ENCODE peak calls at places on chromosomes 2 and 18, in eight cellular contexts. X, O, U, E, W, J, K and B are unnamed samples.

GRCh38 chr2:105977807-105978206 is 216.3 kb downstream of the UXS1 start:
- DNase-seq in X (no peak), O (no peak), U (no peak), E (no peak), W (no peak), J (no peak), K (no peak), B (no peak)

GRCh38 chr18:34787931-34788532 is 77.9 kb downstream of the DTNA start:
- DNase-seq in X (peak), O (peak), U (peak), E (peak), W (peak), J (peak), K (peak), B (peak)

GRCh38 chr18:48319796-48320638 is 89.2 kb downstream of the ZBTB7C start:
- DNase-seq in X (no peak), O (no peak), U (peak), E (no peak), W (no peak), J (no peak), K (no peak), B (no peak)

GRCh38 chr2:118865106-118865505 is 17.7 kb upstream of the EN1 start:
- DNase-seq in X (no peak), O (peak), U (peak), E (no peak), W (peak), J (peak), K (peak), B (peak)

GRCh38 chr2:29040552-29040951 is 33.8 kb downstream of the PCARE start:
- DNase-seq in X (no peak), O (no peak), U (no peak), E (no peak), W (no peak), J (no peak), K (no peak), B (no peak)

GRCh38 chr18:48959921-48960920 is 9.5 kb upstream of the SMAD7 start:
- DNase-seq in X (no peak), O (no peak), U (peak), E (no peak), W (peak), J (no peak), K (no peak), B (no peak)

GRCh38 chr2:206721216-206721920 is 3.2 kb upstream of the DYTN start:
- DNase-seq in X (no peak), O (no peak), U (no peak), E (no peak), W (no peak), J (no peak), K (no peak), B (peak)

GRCh38 chr2:57973621-57974186 is 72.9 kb upstream of the VRK2 start:
- DNase-seq in X (no peak), O (no peak), U (no peak), E (no peak), W (no peak), J (no peak), K (no peak), B (no peak)

GRCh38 chr18:48065601-48065995 is 135.1 kb upstream of the SMAD2 start:
- DNase-seq in X (no peak), O (no peak), U (no peak), E (no peak), W (no peak), J (no peak), K (no peak), B (no peak)

GRCh38 chr2:233446121-233446520 is 91.8 kb downstream of the DGKD start:
- DNase-seq in X (no peak), O (no peak), U (no peak), E (no peak), W (no peak), J (no peak), K (no peak), B (no peak)

GRCh38 chr2:788227-789032 is 111.2 kb upstream of the TMEM18 start:
- DNase-seq in X (no peak), O (no peak), U (no peak), E (no peak), W (no peak), J (no peak), K (no peak), B (no peak)

GRCh38 chr2:127535422-127535901 is at the start of gene MYO7B:
- DNase-seq in X (no peak), O (no peak), U (no peak), E (no peak), W (no peak), J (peak), K (no peak), B (no peak)

GRCh38 chr2:7612969-7613368 is 695.8 kb downstream of the RNF144A start:
- DNase-seq in X (no peak), O (no peak), U (peak), E (no peak), W (no peak), J (no peak), K (no peak), B (no peak)

GRCh38 chr2:10460366-10460796 is 12.3 kb upstream of the ODC1 start:
- DNase-seq in X (no peak), O (no peak), U (no peak), E (no peak), W (no peak), J (no peak), K (no peak), B (no peak)

DNA sequence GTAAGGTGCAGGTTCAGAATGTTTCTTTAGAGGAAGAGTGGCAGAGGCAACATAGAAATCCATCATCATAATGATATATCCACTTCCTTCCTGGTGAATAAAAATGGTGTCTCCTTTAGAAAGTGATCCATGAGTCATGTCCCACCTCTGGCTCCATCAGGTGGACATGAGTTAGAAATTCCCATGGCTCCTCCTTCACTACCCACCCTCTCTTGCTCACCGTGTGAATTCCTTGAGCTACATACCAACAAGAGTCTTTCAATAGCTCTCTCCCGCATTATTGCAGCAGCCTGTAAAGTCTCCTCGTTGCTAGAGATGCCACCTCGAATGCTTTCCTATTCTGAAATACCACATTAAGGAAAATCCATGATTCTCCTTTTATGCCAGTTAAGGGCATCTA is 317.6 kb downstream of the LNPK start:
- DNase-seq in X (no peak), O (no peak), U (no peak), E (no peak), W (no peak), J (no peak), K (no peak), B (no peak)
- TF ChIP-seq CTCF in X (no peak), O (no peak), U (no peak), E (no peak), W (no peak), J (no peak), K (no peak), B (no peak)

DNA sequence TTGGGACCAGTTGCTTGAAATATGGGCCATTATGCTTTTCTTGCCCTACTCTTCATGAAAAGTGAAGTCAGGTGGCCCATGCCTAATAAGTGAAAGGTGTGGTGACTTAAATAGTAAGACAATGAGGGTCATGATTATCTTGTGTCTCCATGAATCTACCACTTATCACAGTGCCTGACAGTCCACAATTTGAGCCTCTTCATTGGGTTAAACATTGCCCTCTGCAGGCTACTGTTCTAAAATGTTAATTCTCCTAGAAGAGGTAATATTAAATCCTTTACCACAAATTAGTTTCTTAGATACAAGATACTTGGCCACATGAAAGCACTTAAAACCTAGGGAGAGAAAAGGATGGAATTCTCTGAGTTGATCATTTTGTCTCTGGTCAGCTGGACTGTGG is 4.0 kb downstream of the EGR4 start:
- DNase-seq in X (no peak), O (no peak), U (no peak), E (no peak), W (no peak), J (no peak), K (no peak), B (no peak)
- TF ChIP-seq CTCF in X (no peak), O (no peak), U (no peak), E (no peak), W (peak), J (no peak), K (no peak), B (no peak)

DNA sequence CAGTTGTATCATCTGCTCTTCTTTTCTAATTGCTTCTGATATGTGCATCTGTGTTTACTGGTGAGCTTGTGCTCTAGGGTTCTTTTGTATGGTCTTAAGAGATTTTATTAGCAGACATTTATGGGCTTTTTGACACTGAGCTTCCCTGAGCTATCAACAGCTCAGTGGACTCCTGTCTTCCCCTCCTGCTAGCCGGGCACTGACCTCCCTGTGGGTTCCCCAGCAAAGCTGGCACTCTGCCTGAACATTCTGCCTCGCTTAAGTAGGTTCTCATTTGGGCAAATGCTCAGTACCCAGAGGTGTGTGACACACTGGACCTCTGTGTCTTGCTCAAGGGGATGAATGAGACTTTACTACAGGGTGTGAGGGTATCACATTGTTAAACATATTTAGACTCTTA is 15.8 kb downstream of the TRAF3IP1 start:
- DNase-seq in X (no peak), O (no peak), U (no peak), E (peak), W (no peak), J (no peak), K (no peak), B (no peak)
- TF ChIP-seq CTCF in X (no peak), O (no peak), U (no peak), E (no peak), W (no peak), J (no peak), K (no peak), B (no peak)

GRCh38 chr2:64697286-64698023 is 43.7 kb upstream of the SERTAD2 start:
- DNase-seq in X (no peak), O (no peak), U (no peak), E (no peak), W (peak), J (no peak), K (no peak), B (no peak)

GRCh38 chr2:64698068-64698645 is 44.4 kb upstream of the SERTAD2 start:
- DNase-seq in X (no peak), O (no peak), U (no peak), E (no peak), W (no peak), J (no peak), K (no peak), B (no peak)

GRCh38 chr2:64700133-64700809 is 46.6 kb upstream of the SERTAD2 start:
- DNase-seq in X (no peak), O (no peak), U (no peak), E (no peak), W (peak), J (no peak), K (no peak), B (peak)

GRCh38 chr2:64698668-64699444 is 45.1 kb upstream of the SERTAD2 start:
- DNase-seq in X (no peak), O (no peak), U (peak), E (no peak), W (peak), J (no peak), K (no peak), B (peak)

GRCh38 chr2:64699712-64700111 is 46.0 kb upstream of the SERTAD2 start:
- DNase-seq in X (no peak), O (no peak), U (no peak), E (no peak), W (no peak), J (no peak), K (no peak), B (no peak)
- TF ChIP-seq CTCF in X (no peak), O (no peak), U (peak), E (no peak), W (no peak), J (no peak), K (no peak), B (no peak)

DNA sequence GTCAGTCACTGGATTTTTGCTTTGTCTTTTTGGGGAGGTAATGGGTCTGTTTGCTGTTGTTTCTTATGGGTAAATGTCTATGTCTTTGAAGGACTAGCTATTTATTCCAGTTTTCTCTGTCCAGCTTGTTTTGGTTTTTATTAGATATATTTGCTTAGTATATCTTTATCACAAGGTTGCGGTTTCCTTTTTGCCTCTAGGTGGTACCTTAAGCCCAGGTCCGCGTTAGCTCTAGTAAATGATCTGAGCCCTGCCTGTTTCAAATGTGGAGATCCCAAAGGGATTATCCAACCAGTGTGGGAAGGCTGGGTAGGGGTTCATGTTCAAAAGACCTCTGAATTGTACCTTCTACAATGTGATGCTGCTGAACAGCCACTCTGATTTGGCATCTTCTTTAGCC is 114.5 kb downstream of the MYO3B start:
- DNase-seq in X (no peak), O (no peak), U (no peak), E (no peak), W (no peak), J (no peak), K (no peak), B (no peak)
- TF ChIP-seq CTCF in X (no peak), O (no peak), U (no peak), E (no peak), W (no peak), J (no peak), K (no peak), B (no peak)

GRCh38 chr18:26103579-26103978 is 13.2 kb upstream of the SS18 start:
- DNase-seq in X (no peak), O (peak), U (no peak), E (no peak), W (no peak), J (peak), K (no peak), B (no peak)
- TF ChIP-seq CTCF in X (no peak), O (peak), U (peak), E (no peak), W (no peak), J (no peak), K (no peak), B (no peak)

GRCh38 chr2:158745866-158746382 is 49.2 kb upstream of the DAPL1 start:
- DNase-seq in X (no peak), O (no peak), U (no peak), E (no peak), W (no peak), J (no peak), K (no peak), B (no peak)
- TF ChIP-seq CTCF in X (no peak), O (no peak), U (no peak), E (no peak), W (no peak), J (no peak), K (no peak), B (no peak)

DNA sequence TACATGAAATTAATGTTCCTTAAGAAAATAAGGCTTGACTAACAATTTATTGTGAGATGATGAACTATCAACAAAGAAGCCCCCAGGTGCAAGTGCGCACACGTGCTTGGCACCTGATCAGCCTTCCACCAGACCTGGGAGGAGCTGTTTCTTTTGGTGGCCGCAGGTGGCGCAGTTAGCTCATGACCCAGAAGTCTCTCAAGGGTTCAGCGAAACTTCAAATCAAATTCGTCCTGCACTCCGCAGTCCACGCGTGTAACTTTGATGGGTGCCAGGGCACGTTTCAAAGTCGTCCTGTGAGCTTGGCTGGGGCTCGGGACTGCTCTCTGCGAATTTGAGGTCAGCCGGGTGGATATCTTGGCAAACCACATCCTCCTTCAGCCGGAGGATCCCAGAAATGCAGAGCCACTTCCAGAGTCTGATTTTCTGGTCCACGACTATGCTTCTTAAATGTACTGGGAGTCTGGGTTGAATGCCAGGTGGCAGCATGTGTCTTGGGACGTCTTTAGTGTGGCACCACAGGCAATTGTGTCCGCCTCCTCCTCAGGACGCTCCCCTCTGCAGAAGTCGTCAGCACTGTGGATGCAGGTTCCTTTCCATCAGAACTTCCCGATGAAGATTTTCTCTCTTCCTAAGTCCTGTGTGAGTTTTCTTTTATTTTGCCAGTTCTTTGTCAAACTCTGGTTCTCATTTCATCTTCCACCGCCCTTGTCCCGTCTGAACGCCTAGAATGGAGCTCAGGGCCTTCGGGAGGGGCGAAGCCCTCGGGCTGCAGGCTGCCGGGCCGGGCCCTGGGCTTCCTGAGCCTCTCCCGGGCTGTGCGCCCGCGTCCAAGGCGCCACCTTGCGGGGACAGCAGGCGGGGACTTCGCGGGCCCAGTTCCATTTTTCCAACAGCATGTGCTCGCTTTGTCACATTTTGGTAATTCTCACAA is 61.3 kb upstream of the RAPGEF4 start:
- DNase-seq in X (peak), O (peak), U (peak), E (peak), W (peak), J (peak), K (no peak), B (peak)
- TF ChIP-seq CTCF in X (peak), O (peak), U (peak), E (peak), W (peak), J (peak), K (peak), B (peak)

GRCh38 chr2:217497850-217498377 is 504.9 kb downstream of the TNS1 start:
- DNase-seq in X (no peak), O (no peak), U (no peak), E (no peak), W (no peak), J (no peak), K (no peak), B (no peak)

GRCh38 chr2:217505303-217505702 is 497.5 kb downstream of the TNS1 start:
- DNase-seq in X (no peak), O (no peak), U (no peak), E (no peak), W (no peak), J (no peak), K (no peak), B (no peak)

DNA sequence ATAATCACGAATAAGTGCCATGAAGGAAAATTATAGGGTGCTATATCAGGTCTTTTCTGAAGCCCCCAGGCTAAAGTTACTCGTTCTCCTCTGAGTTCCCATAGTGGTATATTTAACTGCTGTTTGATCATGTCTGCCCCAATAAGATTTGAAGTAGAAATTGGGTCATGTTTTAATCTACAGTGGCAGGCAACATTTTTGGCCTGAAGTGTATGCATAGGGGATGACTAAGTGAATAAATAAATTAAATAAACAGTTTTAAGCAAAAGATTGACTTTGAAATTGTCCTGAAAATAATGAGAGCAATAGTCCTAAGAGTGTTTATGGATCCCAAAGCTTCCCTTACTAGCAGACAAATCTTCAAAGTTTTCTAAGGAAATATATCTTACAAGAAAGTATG is 500.9 kb downstream of the TNS1 start:
- DNase-seq in X (no peak), O (no peak), U (no peak), E (no peak), W (no peak), J (no peak), K (no peak), B (no peak)
- TF ChIP-seq CTCF in X (no peak), O (no peak), U (no peak), E (no peak), W (no peak), J (no peak), K (no peak), B (no peak)